ENCODE peak calls at places on chromosomes 5 and 9, in six cellular contexts. N is Peyer's patch, X is H9, V is tibial artery, E is coronary artery, Z is hepatocyte. W is an unnamed sample.

GRCh38 chr9:115556432-115556831 is 438.5 kb upstream of the TNC start:
- DNase-seq in N (no peak), E (no peak), V (no peak), X (no peak), Z (no peak), W (no peak)

GRCh38 chr9:121453232-121453892 is 46.3 kb downstream of the GGTA1 start:
- DNase-seq in V (no peak), X (no peak), E (no peak), Z (no peak), N (no peak), W (no peak)

GRCh38 chr9:21317956-21318923 is 13.1 kb upstream of the IFNA5 start:
- DNase-seq in N (no peak), V (no peak), X (no peak), Z (peak; percentile 69), E (no peak), W (peak; percentile 19)

GRCh38 chr5:21919417-21920022 is 933.6 kb downstream of the CDH12 start:
- DNase-seq in N (no peak), E (no peak), V (no peak), Z (peak; percentile 63), X (peak; percentile 30), W (peak; percentile 34)

GRCh38 chr5:60842859-60843692 is 993 bp downstream of the ELOVL7 start:
- DNase-seq in E (no peak), V (no peak), Z (peak; percentile 40), X (peak; percentile 47), N (peak; percentile 67), W (peak; percentile 26)

GRCh38 chr5:178433273-178433775 is 156.9 kb downstream of the COL23A1 start:
- DNase-seq in Z (no peak), X (no peak), N (no peak), E (no peak), V (no peak), W (no peak)

GRCh38 chr9:70574222-70574837 is 159.9 kb upstream of the KLF9 start:
- DNase-seq in E (no peak), X (no peak), Z (no peak), V (peak; percentile 70), N (no peak), W (no peak)

GRCh38 chr5:5419291-5420210 is 2.9 kb upstream of the ICE1 start:
- DNase-seq in V (no peak), X (peak; percentile 46), E (no peak), Z (peak; percentile 59), N (no peak), W (peak; percentile 4)

GRCh38 chr9:118767571-118767970 is 601.7 kb downstream of the BRINP1 start:
- DNase-seq in E (no peak), N (no peak), V (no peak), Z (no peak), X (no peak), W (no peak)

GRCh38 chr5:180373475-180374269 is 20.5 kb upstream of the GFPT2 start:
- DNase-seq in E (no peak), N (no peak), V (no peak), Z (no peak), X (no peak), W (no peak)

GRCh38 chr9:69186841-69187611 is 12.9 kb downstream of the TJP2 start:
- DNase-seq in E (no peak), N (no peak), V (no peak), Z (no peak), X (no peak), W (no peak)

GRCh38 chr9:114671605-114672004 is 10.4 kb downstream of the TEX48 start:
- DNase-seq in Z (no peak), X (no peak), N (no peak), V (no peak), E (no peak), W (no peak)

GRCh38 chr5:138966236-138966985 is 91.3 kb upstream of the LRRTM2 start:
- DNase-seq in X (no peak), V (peak; percentile 38), N (no peak), Z (no peak), E (no peak), W (no peak)

GRCh38 chr5:176861276-176861675 is 37.9 kb downstream of the HK3 start:
- DNase-seq in N (no peak), E (no peak), V (no peak), Z (no peak), X (no peak), W (no peak)

GRCh38 chr5:115165790-115166189 is 3.9 kb downstream of the TRIM36 start:
- DNase-seq in N (peak; percentile 73), V (no peak), X (no peak), Z (no peak), E (no peak), W (no peak)

GRCh38 chr9:72271617-72272478 is 93.2 kb downstream of the ZFAND5 start:
- DNase-seq in V (no peak), Z (peak; percentile 78), X (peak; percentile 49), N (no peak), E (no peak), W (peak; percentile 51)

GRCh38 chr5:138748630-138749081 is 4.6 kb upstream of the CTNNA1 start:
- DNase-seq in E (no peak), X (no peak), N (no peak), Z (no peak), V (no peak), W (peak; percentile 11)

GRCh38 chr5:80238778-80239679 is 16.8 kb downstream of the SERINC5 start:
- DNase-seq in Z (no peak), E (no peak), X (no peak), V (peak; percentile 68), N (no peak), W (peak; percentile 25)

GRCh38 chr5:91307023-91307422 is 76.1 kb downstream of the ARRDC3 start:
- DNase-seq in Z (no peak), N (no peak), X (no peak), V (peak; percentile 82), E (peak; percentile 84), W (no peak)

GRCh38 chr5:91311168-91311696 is 71.9 kb downstream of the ARRDC3 start:
- DNase-seq in N (no peak), Z (no peak), V (no peak), X (no peak), E (peak; percentile 71), W (no peak)

GRCh38 chr5:91306497-91306896 is 76.6 kb downstream of the ARRDC3 start:
- DNase-seq in V (no peak), Z (no peak), N (no peak), E (no peak), X (no peak), W (no peak)

GRCh38 chr5:91312698-91313097 is 70.4 kb downstream of the ARRDC3 start:
- DNase-seq in N (no peak), V (no peak), Z (no peak), X (no peak), E (no peak), W (no peak)

GRCh38 chr5:91311697-91312501 is 71.2 kb downstream of the ARRDC3 start:
- DNase-seq in Z (peak; percentile 38), E (peak; percentile 89), V (peak; percentile 90), X (no peak), N (no peak), W (peak; percentile 76)
- TF ChIP-seq CTCF in Z (no peak), E (no peak), V (no peak), X (no peak), N (peak; percentile 15), W (no peak)

GRCh38 chr5:141913560-141913959 is 10.1 kb upstream of the DELE1 start:
- DNase-seq in N (no peak), E (no peak), Z (no peak), V (peak; percentile 55), X (no peak), W (no peak)

GRCh38 chr5:141914797-141915196 is 8.9 kb upstream of the DELE1 start:
- DNase-seq in Z (no peak), E (no peak), V (peak; percentile 28), X (no peak), N (no peak), W (no peak)

GRCh38 chr5:141916522-141916921 is 7.1 kb upstream of the DELE1 start:
- DNase-seq in E (no peak), Z (no peak), N (no peak), X (no peak), V (no peak), W (no peak)

GRCh38 chr5:141915881-141916336 is 7.8 kb upstream of the DELE1 start:
- DNase-seq in X (peak; percentile 70), N (no peak), V (peak; percentile 37), E (no peak), Z (no peak), W (no peak)

DNA sequence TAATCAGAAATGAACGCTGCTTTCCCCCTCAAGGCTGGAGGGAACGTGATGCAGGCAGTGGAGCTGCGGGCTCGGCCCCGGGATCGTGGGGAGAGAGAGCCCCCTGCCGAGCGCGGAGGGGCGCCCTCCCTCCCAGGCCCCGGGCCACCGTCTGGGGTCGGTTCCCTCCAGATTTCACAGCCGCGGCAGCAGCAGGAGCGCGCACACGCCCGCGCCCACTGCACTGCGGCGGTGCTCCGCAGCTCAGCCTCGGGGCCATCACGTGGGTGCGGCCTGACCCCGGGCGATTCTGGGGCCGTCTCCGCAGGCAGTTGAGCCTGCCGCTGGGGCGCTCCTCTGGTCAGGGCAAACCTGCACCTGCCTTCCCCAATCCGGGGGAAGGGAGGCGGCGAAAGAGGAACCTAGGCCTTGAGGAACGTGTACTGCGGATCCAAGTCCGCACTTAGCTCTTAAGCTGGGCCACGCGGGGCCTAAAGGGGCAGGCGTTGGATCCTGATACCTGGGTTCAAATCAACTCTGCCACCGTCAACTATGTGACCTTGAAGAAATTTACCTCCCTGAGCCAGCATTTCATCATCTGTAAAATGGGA is 9.4 kb upstream of the DELE1 start:
- DNase-seq in N (peak; percentile 62), Z (peak; percentile 63), V (peak; percentile 72), E (no peak), X (peak; percentile 81), W (peak; percentile 54)
- TF ChIP-seq CTCF in N (peak; percentile 15), Z (peak; percentile 39), V (peak; percentile 2), E (no peak), X (peak; percentile 31), W (peak; percentile 31)

GRCh38 chr5:14580037-14581034 is 1.3 kb upstream of the OTULINL start:
- DNase-seq in X (no peak), E (no peak), V (no peak), Z (peak; percentile 25), N (no peak), W (no peak)

GRCh38 chr5:14584848-14585247 is 3.3 kb downstream of the OTULINL start:
- DNase-seq in Z (no peak), N (no peak), V (no peak), X (no peak), E (no peak), W (no peak)

GRCh38 chr5:14582797-14583137 is 1.2 kb downstream of the OTULINL start:
- DNase-seq in N (no peak), E (no peak), Z (peak; percentile 14), X (no peak), V (no peak), W (no peak)

GRCh38 chr5:14581333-14581890 is at the start of gene OTULINL:
- DNase-seq in E (peak; percentile 86), V (peak; percentile 87), X (peak; percentile 91), Z (peak; percentile 94), N (peak; percentile 94), W (peak; percentile 91)

GRCh38 chr5:14581891-14582796 is 552 bp downstream of the OTULINL start:
- DNase-seq in E (no peak), V (peak; percentile 75), Z (peak; percentile 83), N (peak; percentile 85), X (peak; percentile 72), W (peak; percentile 70)
- TF ChIP-seq CTCF in E (no peak), V (no peak), Z (no peak), N (peak; percentile 35), X (peak; percentile 44), W (no peak)

DNA sequence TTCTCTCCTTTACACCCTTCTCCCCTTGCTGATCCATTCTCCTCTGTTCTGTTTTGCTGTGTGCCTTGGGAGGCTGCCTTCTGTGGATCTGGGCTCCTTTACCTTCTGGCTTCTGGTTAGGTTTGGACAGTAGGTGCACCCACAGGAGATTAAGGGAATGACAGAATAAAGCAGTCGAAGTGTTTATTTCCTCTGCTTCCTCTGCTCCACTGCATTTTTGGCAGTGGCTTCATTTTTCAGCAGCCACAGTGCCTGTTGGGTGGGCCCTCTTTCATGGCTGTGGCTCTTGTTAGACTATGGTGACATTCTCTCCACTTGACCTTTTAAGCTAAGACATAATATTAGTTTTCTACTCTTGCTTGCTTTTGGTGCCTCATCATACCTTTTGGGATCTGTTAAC is 144.1 kb downstream of the CCDC171 start:
- DNase-seq in Z (no peak), E (no peak), X (no peak), V (no peak), N (no peak), W (no peak)
- TF ChIP-seq CTCF in Z (no peak), E (no peak), X (no peak), V (no peak), N (no peak), W (no peak)